ENCODE peak calls at places on chromosomes 13 and 19, in nine cellular contexts. One of them, this sample, is unnamed.

GRCh38 chr19:41945135-41945766 is 13.9 kb downstream of the RABAC1 start:
- DNase-seq in K562: no peak
- DNase-seq in GM12878: peak; percentile 94
- DNase-seq in Panc1: no peak
- DNase-seq in A549: no peak
- DNase-seq in HCT116: no peak
- DNase-seq in HepG2: no peak
- DNase-seq in SK-N-SH: no peak
- DNase-seq in GM23338: no peak
- DNase-seq in this sample: no peak

GRCh38 chr19:33661336-33661735 is 39.6 kb downstream of the CHST8 start:
- DNase-seq in K562: no peak
- DNase-seq in HCT116: no peak
- DNase-seq in A549: no peak
- DNase-seq in HepG2: no peak
- DNase-seq in GM12878: no peak
- DNase-seq in SK-N-SH: no peak
- DNase-seq in Panc1: no peak
- DNase-seq in GM23338: no peak
- DNase-seq in this sample: no peak

GRCh38 chr13:27965740-27966640 is 3.1 kb downstream of the CDX2 start:
- DNase-seq in HepG2: no peak
- DNase-seq in Panc1: no peak
- DNase-seq in GM23338: peak; percentile 93
- DNase-seq in SK-N-SH: peak; percentile 64
- DNase-seq in GM12878: no peak
- DNase-seq in A549: no peak
- DNase-seq in HCT116: no peak
- DNase-seq in K562: no peak
- DNase-seq in this sample: no peak

GRCh38 chr19:33436360-33437345 is 63.1 kb downstream of the CEBPG start:
- DNase-seq in K562: no peak
- DNase-seq in HCT116: no peak
- DNase-seq in SK-N-SH: peak; percentile 60
- DNase-seq in HepG2: no peak
- DNase-seq in A549: no peak
- DNase-seq in GM12878: no peak
- DNase-seq in GM23338: no peak
- DNase-seq in Panc1: no peak
- DNase-seq in this sample: no peak

GRCh38 chr13:39038569-39038898 is 278 bp downstream of the NHLRC3 start:
- DNase-seq in GM23338: no peak
- DNase-seq in GM12878: no peak
- DNase-seq in SK-N-SH: no peak
- DNase-seq in K562: peak; percentile 4
- DNase-seq in A549: peak; percentile 10
- DNase-seq in HCT116: no peak
- DNase-seq in Panc1: no peak
- DNase-seq in HepG2: peak; percentile 17
- DNase-seq in this sample: peak; percentile 63

GRCh38 chr19:45607071-45608029 is 5.3 kb upstream of the GPR4 start:
- DNase-seq in Panc1: no peak
- DNase-seq in HepG2: peak; percentile 60
- DNase-seq in GM12878: no peak
- DNase-seq in HCT116: no peak
- DNase-seq in GM23338: peak; percentile 96
- DNase-seq in K562: peak; percentile 68
- DNase-seq in SK-N-SH: peak; percentile 83
- DNase-seq in A549: peak; percentile 81
- DNase-seq in this sample: no peak

GRCh38 chr13:105848494-105848893 is 687.0 kb downstream of the EFNB2 start:
- DNase-seq in Panc1: no peak
- DNase-seq in A549: no peak
- DNase-seq in GM23338: no peak
- DNase-seq in SK-N-SH: peak; percentile 28
- DNase-seq in GM12878: no peak
- DNase-seq in K562: no peak
- DNase-seq in HepG2: no peak
- DNase-seq in HCT116: no peak
- DNase-seq in this sample: no peak

GRCh38 chr19:2164020-2164988 is 571 bp downstream of the DOT1L start:
- DNase-seq in HCT116: no peak
- DNase-seq in A549: no peak
- DNase-seq in HepG2: no peak
- DNase-seq in SK-N-SH: no peak
- DNase-seq in K562: no peak
- DNase-seq in GM12878: no peak
- DNase-seq in GM23338: peak; percentile 57
- DNase-seq in Panc1: no peak
- DNase-seq in this sample: peak; percentile 68

GRCh38 chr19:28437390-28438346 is 775.3 kb downstream of the UQCRFS1 start:
- DNase-seq in K562: no peak
- DNase-seq in HCT116: no peak
- DNase-seq in SK-N-SH: no peak
- DNase-seq in Panc1: no peak
- DNase-seq in HepG2: no peak
- DNase-seq in GM12878: no peak
- DNase-seq in GM23338: no peak
- DNase-seq in A549: no peak
- DNase-seq in this sample: no peak

GRCh38 chr19:17950310-17951150 is 16.4 kb upstream of the KCNN1 start:
- DNase-seq in GM12878: no peak
- DNase-seq in GM23338: peak; percentile 60
- DNase-seq in Panc1: no peak
- DNase-seq in A549: no peak
- DNase-seq in SK-N-SH: no peak
- DNase-seq in HepG2: no peak
- DNase-seq in HCT116: no peak
- DNase-seq in K562: peak; percentile 29
- DNase-seq in this sample: no peak

GRCh38 chr19:35236638-35237400 is 8.3 kb upstream of the FAM187B start:
- DNase-seq in Panc1: no peak
- DNase-seq in HepG2: no peak
- DNase-seq in SK-N-SH: no peak
- DNase-seq in GM12878: no peak
- DNase-seq in HCT116: no peak
- DNase-seq in K562: no peak
- DNase-seq in A549: no peak
- DNase-seq in GM23338: peak; percentile 67
- DNase-seq in this sample: no peak

GRCh38 chr13:109790071-109790470 is 3.7 kb upstream of the IRS2 start:
- DNase-seq in HCT116: no peak
- DNase-seq in A549: no peak
- DNase-seq in K562: no peak
- DNase-seq in GM23338: no peak
- DNase-seq in Panc1: no peak
- DNase-seq in SK-N-SH: no peak
- DNase-seq in HepG2: no peak
- DNase-seq in GM12878: no peak
- DNase-seq in this sample: peak; percentile 46

GRCh38 chr19:8580710-8581281 is 3.6 kb upstream of the MYO1F start:
- DNase-seq in K562: peak; percentile 83
- DNase-seq in HepG2: peak; percentile 63
- DNase-seq in HCT116: peak; percentile 56
- DNase-seq in A549: peak; percentile 81
- DNase-seq in GM23338: peak; percentile 91
- DNase-seq in Panc1: peak; percentile 53
- DNase-seq in SK-N-SH: peak; percentile 90
- DNase-seq in GM12878: no peak
- DNase-seq in this sample: peak; percentile 81

GRCh38 chr19:3890590-3890989 is 10.1 kb downstream of the ATCAY start:
- DNase-seq in K562: no peak
- DNase-seq in GM23338: no peak
- DNase-seq in SK-N-SH: no peak
- DNase-seq in Panc1: no peak
- DNase-seq in GM12878: no peak
- DNase-seq in HepG2: no peak
- DNase-seq in A549: no peak
- DNase-seq in HCT116: no peak
- DNase-seq in this sample: no peak

GRCh38 chr13:74966814-74967213 is 515.2 kb downstream of the TBC1D4 start:
- DNase-seq in A549: no peak
- DNase-seq in GM12878: no peak
- DNase-seq in HepG2: no peak
- DNase-seq in GM23338: no peak
- DNase-seq in K562: no peak
- DNase-seq in Panc1: no peak
- DNase-seq in SK-N-SH: peak; percentile 55
- DNase-seq in HCT116: no peak
- DNase-seq in this sample: no peak
- TF ChIP-seq REST in A549: no peak
- TF ChIP-seq REST in GM12878: no peak
- TF ChIP-seq REST in HepG2: no peak
- TF ChIP-seq REST in GM23338: no peak
- TF ChIP-seq REST in K562: no peak
- TF ChIP-seq REST in Panc1: no peak
- TF ChIP-seq REST in SK-N-SH: no peak
- TF ChIP-seq REST in HCT116: no peak
- TF ChIP-seq REST in this sample: no peak

DNA sequence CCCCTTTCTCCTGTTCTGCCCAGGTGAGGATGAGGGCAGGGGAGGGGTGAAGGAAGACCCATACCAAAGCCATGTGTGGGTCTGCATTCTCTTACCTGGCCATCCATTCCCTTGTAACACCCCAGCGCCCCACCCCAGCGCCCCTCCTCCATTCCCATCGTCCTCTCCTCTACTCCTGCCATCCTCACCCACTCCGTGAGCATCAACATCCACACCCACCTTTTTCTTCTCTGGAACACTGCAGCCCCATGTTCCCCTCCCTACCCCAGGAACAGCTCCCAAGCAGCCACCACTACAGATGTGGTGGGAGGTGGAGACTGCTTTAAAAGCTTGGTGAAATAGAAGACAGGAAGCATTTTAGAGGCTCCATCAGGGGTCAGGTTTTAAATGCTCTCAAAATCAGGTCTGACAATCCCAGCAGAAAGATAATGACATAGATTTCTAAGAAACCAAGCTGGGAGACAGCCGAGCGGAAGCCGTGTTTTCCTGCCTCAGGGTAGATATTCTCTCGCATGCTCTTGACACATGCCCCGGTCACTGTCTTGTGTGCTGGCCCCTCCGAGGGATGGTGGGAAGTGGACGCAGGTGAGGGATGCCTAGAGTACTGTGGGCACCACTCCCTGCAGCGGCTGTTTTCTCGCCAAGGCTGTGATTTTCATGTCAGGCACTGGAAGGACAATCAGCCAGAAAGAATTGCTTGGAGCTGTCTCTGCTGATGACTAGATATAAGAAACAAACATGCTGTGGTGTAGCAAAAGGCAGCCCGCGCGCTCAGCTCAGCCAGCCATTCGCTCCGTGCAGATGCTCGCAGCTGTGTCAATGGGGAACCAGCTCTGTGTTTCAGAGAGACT is 9.8 kb downstream of the MEDAG start:
- DNase-seq in SK-N-SH: peak; percentile 75
- DNase-seq in GM23338: no peak
- DNase-seq in HCT116: no peak
- DNase-seq in Panc1: no peak
- DNase-seq in HepG2: no peak
- DNase-seq in K562: no peak
- DNase-seq in A549: no peak
- DNase-seq in GM12878: no peak
- DNase-seq in this sample: no peak
- H3K4me3 ChIP-seq in SK-N-SH: no peak overlapping the region
- H3K4me3 ChIP-seq in GM23338: no peak overlapping the region
- H3K4me3 ChIP-seq in HCT116: no peak overlapping the region
- H3K4me3 ChIP-seq in Panc1: no peak overlapping the region
- H3K4me3 ChIP-seq in HepG2: no peak overlapping the region
- H3K4me3 ChIP-seq in K562: no peak overlapping the region
- H3K4me3 ChIP-seq in A549: no peak overlapping the region
- H3K4me3 ChIP-seq in GM12878: no peak overlapping the region
- H3K4me3 ChIP-seq in this sample: no peak overlapping the region

DNA sequence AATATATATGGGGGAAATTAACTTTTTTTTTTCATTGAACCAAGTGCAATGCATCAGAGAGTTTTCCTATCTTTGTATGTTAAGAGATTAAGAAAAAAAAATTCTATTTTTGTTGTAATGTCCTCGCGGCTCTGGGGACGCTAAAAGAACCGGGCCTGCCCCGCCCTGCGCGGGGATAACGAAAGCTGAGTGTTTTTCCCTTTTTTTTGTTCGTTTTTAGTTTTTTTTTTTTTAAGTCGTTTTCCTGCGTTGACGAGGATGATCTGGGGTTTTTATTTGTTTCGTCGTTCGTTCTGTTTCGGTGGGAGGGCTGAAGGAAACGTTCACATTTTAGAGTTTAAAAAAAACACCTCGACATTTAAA is 5.7 kb downstream of the LYL1 start:
- DNase-seq in GM12878: no peak
- DNase-seq in Panc1: no peak
- DNase-seq in K562: no peak
- DNase-seq in HCT116: no peak
- DNase-seq in SK-N-SH: no peak
- DNase-seq in HepG2: no peak
- DNase-seq in A549: no peak
- DNase-seq in GM23338: no peak
- DNase-seq in this sample: no peak
- H3K27ac ChIP-seq in GM12878: no peak overlapping the region
- H3K27ac ChIP-seq in Panc1: no peak overlapping the region
- H3K27ac ChIP-seq in K562: peak overlapping the region; percentile 98
- H3K27ac ChIP-seq in HCT116: no peak overlapping the region
- H3K27ac ChIP-seq in SK-N-SH: no peak overlapping the region
- H3K27ac ChIP-seq in HepG2: no peak overlapping the region
- H3K27ac ChIP-seq in A549: no peak overlapping the region
- H3K27ac ChIP-seq in GM23338: no peak overlapping the region
- H3K27ac ChIP-seq in this sample: peak overlapping the region; percentile 99

GRCh38 chr13:41284512-41285288 is 21.3 kb upstream of the MTRF1 start:
- DNase-seq in HepG2: peak; percentile 73
- DNase-seq in Panc1: peak; percentile 81
- DNase-seq in HCT116: peak; percentile 48
- DNase-seq in K562: no peak
- DNase-seq in SK-N-SH: no peak
- DNase-seq in GM23338: no peak
- DNase-seq in GM12878: no peak
- DNase-seq in A549: peak; percentile 94
- DNase-seq in this sample: no peak
- TF ChIP-seq REST in HepG2: no peak
- TF ChIP-seq REST in Panc1: no peak
- TF ChIP-seq REST in HCT116: no peak
- TF ChIP-seq REST in K562: no peak
- TF ChIP-seq REST in SK-N-SH: no peak
- TF ChIP-seq REST in GM23338: no peak
- TF ChIP-seq REST in GM12878: no peak
- TF ChIP-seq REST in A549: no peak
- TF ChIP-seq REST in this sample: no peak